ENCODE peak calls at places on chromosomes 16 and 17, in five cellular contexts. X, B, Z, T and M are unnamed samples.

GRCh38 chr17:82734987-82735866 is at the start of gene FN3K:
- DNase-seq in T (peak; percentile 73), B (no peak), Z (peak; percentile 74), X (no peak), M (peak; percentile 80)

GRCh38 chr16:50253511-50253903 is 12.8 kb upstream of the ADCY7 start:
- DNase-seq in Z (no peak), X (no peak), B (no peak), T (no peak), M (peak; percentile 67)

GRCh38 chr17:47278561-47278960 is 24.9 kb downstream of the ITGB3 start:
- DNase-seq in X (no peak), T (no peak), B (no peak), Z (no peak), M (no peak)

GRCh38 chr16:3129137-3130131 is 5.4 kb upstream of the ZNF213 start:
- DNase-seq in B (no peak), Z (peak; percentile 73), T (peak; percentile 74), X (no peak), M (peak; percentile 91)

GRCh38 chr17:15091825-15092224 is 173.3 kb downstream of the PMP22 start:
- DNase-seq in Z (no peak), X (no peak), B (peak; percentile 3), T (no peak), M (no peak)

GRCh38 chr17:61324540-61324868 is 75.1 kb upstream of the TBX2 start:
- DNase-seq in X (no peak), T (no peak), Z (no peak), B (no peak), M (no peak)

GRCh38 chr16:59993101-59993500 is 1259.0 kb upstream of the GOT2 start:
- DNase-seq in X (no peak), T (no peak), B (no peak), Z (peak; percentile 65), M (no peak)

GRCh38 chr17:76735586-76736348 is 1.4 kb downstream of the SRSF2 start:
- DNase-seq in B (no peak), X (no peak), Z (no peak), T (no peak), M (no peak)

GRCh38 chr16:59633996-59634579 is 900.0 kb upstream of the GOT2 start:
- DNase-seq in Z (no peak), X (no peak), T (no peak), B (no peak), M (no peak)

GRCh38 chr17:19457830-19458271 is 46.8 kb downstream of the RNF112 start:
- DNase-seq in B (no peak), T (no peak), Z (no peak), X (no peak), M (peak; percentile 24)

GRCh38 chr16:11384956-11385586 is 39.8 kb downstream of the RMI2 start:
- DNase-seq in X (no peak), Z (no peak), B (no peak), T (no peak), M (peak; percentile 66)

GRCh38 chr17:63452091-63452978 is 6.2 kb upstream of the CYB561 start:
- DNase-seq in X (no peak), T (no peak), Z (no peak), B (no peak), M (no peak)

GRCh38 chr17:29546085-29546484 is 20.8 kb downstream of the ABHD15 start:
- DNase-seq in X (no peak), Z (no peak), T (no peak), B (no peak), M (no peak)

GRCh38 chr17:73571524-73572130 is 72.6 kb downstream of the SDK2 start:
- DNase-seq in T (no peak), B (no peak), Z (no peak), X (no peak), M (peak; percentile 72)

GRCh38 chr16:64990101-64990500 is 131.8 kb downstream of the CDH11 start:
- DNase-seq in X (no peak), B (no peak), T (no peak), Z (no peak), M (no peak)

GRCh38 chr16:12145918-12146317 is 169.4 kb downstream of the SNX29 start:
- DNase-seq in Z (no peak), B (no peak), T (no peak), X (no peak), M (no peak)

GRCh38 chr17:67388986-67389385 is 11.9 kb downstream of the PITPNC1 start:
- DNase-seq in X (no peak), B (no peak), T (no peak), Z (no peak), M (no peak)

GRCh38 chr17:75241143-75241430 is 20.3 kb downstream of the GGA3 start:
- DNase-seq in T (no peak), X (no peak), Z (no peak), B (no peak), M (no peak)

GRCh38 chr17:8470447-8471047 is 34.9 kb downstream of the NDEL1 start:
- DNase-seq in T (no peak), X (peak; percentile 84), Z (no peak), B (no peak), M (no peak)

GRCh38 chr16:63289834-63290460 is 1253.7 kb upstream of the CDH8 start:
- DNase-seq in B (no peak), T (peak; percentile 15), X (no peak), Z (peak; percentile 46), M (peak; percentile 29)

GRCh38 chr17:45221081-45221996 is at the start of gene FMNL1:
- DNase-seq in B (no peak), X (no peak), T (peak; percentile 75), Z (peak; percentile 68), M (peak; percentile 98)

GRCh38 chr17:81309859-81310839 is 15.0 kb upstream of the SLC38A10 start:
- DNase-seq in T (no peak), Z (no peak), B (no peak), X (no peak), M (no peak)

GRCh38 chr17:75645501-75645888 is 12.3 kb downstream of the SMIM5 start:
- DNase-seq in B (peak; percentile 90), Z (peak; percentile 85), T (peak; percentile 76), X (no peak), M (peak; percentile 5)

GRCh38 chr16:84159006-84159405 is 13.9 kb downstream of the DNAAF1 start:
- DNase-seq in T (no peak), X (no peak), Z (no peak), B (no peak), M (peak; percentile 18)

GRCh38 chr17:27532269-27533067 is 76.2 kb downstream of the KSR1 start:
- DNase-seq in B (no peak), X (no peak), T (peak; percentile 54), Z (peak; percentile 45), M (peak; percentile 88)
- H3K4me1 ChIP-seq in B (peaks cover 19% of the 10 kb centered on the region), X (no peaks in the 10 kb centered on the region), T (peaks cover 66% of the 10 kb centered on the region), Z (peaks cover 51% of the 10 kb centered on the region), M (peaks cover 13% of the 10 kb centered on the region)

DNA sequence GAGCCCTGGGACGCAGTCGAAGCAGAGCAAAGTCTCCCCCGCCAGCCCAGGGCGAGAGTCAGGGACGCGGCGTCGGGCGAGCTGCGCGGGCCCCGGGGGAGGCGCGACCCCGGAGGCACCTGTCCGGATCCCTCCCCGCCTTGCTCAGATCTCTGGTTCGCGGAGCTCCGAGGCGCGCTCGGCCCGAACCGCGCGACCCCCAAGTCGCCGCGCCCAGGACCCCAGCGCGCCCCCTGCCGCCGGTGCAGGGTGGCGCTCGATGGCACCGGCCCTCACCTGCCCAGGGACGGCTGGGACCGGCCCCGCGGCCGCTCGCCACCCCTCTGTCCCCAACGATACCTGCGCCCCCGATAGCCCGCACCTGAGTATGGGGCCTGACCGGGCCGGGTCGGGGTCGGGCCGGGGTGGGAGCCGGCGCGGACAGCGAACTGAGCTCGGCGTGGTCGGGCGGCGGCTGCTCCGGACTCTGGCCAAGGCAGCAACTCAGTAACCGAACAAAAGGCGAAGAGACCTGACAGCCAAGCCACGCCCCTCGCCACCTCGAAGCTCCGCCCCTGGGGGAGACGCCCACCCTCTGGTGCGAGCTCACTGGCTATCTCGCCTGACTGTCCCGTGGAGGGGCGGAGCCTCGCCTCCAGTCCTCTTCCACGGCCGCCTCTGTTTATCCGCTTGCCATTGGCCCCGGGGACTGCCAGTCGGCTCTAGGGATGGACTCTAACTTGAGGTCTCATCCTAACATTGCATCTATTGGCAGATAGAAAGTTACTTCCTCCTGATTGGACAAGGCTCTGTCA is at the start of gene JUP:
- DNase-seq in B (peak; percentile 99), X (peak; percentile 100), Z (peak; percentile 100), T (peak; percentile 100), M (peak; percentile 98)
- TF ChIP-seq POLR2AphosphoS5 in B (peak; percentile 89), X (peak; percentile 81), Z (peak; percentile 98), T (peak; percentile 94), M (peak; percentile 90)

GRCh38 chr17:40074175-40074512 is 11.4 kb downstream of the THRA start:
- DNase-seq in X (no peak), B (no peak), T (no peak), Z (no peak), M (no peak)

GRCh38 chr17:40076101-40076498 is 13.3 kb downstream of the THRA start:
- DNase-seq in B (no peak), X (no peak), Z (no peak), T (no peak), M (no peak)

GRCh38 chr17:40074871-40075215 is 12.1 kb downstream of the THRA start:
- DNase-seq in X (no peak), T (no peak), B (no peak), Z (no peak), M (no peak)

GRCh38 chr17:40076595-40076994 is 13.8 kb downstream of the THRA start:
- DNase-seq in Z (no peak), B (no peak), X (no peak), T (no peak), M (no peak)

DNA sequence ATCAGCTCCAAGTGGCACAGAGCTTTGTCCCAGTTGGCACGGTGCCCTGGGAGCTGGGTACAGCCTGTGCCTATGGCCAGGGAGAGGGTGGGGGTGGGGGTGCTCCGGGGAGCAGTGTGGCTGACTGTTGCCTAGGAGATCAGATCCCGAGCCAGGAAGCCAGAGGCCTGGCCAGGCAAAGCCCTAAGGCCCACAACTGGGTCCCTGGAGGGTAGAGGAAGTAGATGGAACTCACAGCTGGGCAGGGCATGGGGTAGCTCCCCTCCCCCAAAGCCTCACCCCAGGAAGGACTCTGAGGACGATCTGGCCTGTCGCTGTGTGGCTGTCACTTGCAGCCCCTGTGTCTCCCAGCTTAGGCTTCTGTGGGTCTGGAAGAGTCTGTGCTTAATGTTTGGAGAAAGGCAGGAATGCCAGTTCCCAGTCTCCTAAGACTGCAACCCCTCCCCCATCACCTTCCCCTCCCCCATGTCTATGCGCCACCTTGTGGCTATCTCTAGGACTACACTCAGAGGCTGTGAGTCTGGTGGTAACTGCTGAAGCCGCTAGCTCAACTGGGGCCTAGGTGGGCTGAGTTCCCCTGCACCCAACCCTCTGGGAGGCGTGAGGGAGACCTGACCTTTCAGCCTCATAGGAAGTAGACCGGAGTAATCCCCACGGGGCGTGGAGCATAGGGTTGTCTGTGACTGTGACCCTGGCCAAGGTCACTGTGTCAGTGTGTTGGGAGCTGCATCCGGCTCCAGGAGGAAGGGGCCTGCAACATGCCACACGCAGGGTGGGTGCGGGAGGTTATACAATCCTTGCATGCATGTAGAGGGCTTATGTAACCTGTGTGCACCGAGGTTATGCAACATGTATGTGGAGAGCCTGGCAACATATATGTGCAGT is 12.7 kb downstream of the THRA start:
- DNase-seq in X (peak; percentile 89), T (peak; percentile 86), B (no peak), Z (peak; percentile 94), M (peak; percentile 86)
- H3K4me1 ChIP-seq in X (peaks cover 47% of the 10 kb centered on the region), T (peaks cover 67% of the 10 kb centered on the region), B (peaks cover 51% of the 10 kb centered on the region), Z (peaks cover 85% of the 10 kb centered on the region), M (peaks cover 75% of the 10 kb centered on the region)

GRCh38 chr17:42531455-42532354 is 4.3 kb upstream of the NAGLU start:
- DNase-seq in T (peak; percentile 76), X (no peak), Z (peak; percentile 70), B (no peak), M (peak; percentile 92)
- TF ChIP-seq POLR2AphosphoS5 in T (no peak), X (peak; percentile 47), Z (peak; percentile 40), B (peak; percentile 22), M (peak; percentile 49)

DNA sequence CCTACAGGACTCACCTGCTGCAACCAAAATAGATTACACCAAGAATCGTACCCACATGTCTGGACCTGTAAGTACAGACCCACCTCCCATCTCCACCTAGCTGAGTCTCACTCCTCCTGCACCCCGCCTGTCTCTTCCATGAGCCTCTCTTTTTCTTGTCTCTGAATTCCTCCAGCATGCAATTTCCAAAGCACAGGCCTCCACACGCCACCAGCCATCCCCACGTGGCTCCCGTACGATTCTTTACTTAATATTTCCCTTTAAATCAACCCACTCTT is 1.2 kb downstream of the RPH3AL start:
- DNase-seq in B (no peak), Z (no peak), X (no peak), T (no peak), M (no peak)
- H3K4me1 ChIP-seq in B (peaks cover 41% of the 10 kb centered on the region), Z (peaks cover 65% of the 10 kb centered on the region), X (peaks cover 7% of the 10 kb centered on the region), T (peaks cover 65% of the 10 kb centered on the region), M (peaks cover 43% of the 10 kb centered on the region)